ENCODE peak calls at places on chromosomes 1 and 21, in six cellular contexts. S is neuronal stem cell, Q is WERI-Rb-1, V is esophagus squamous epithelium, Z is right atrium auricular region, L is pancreas. U is an unnamed sample.

GRCh38 chr1:227939791-227940771 is 7.7 kb downstream of the WNT9A start:
- DNase-seq in S (no peak), Q (no peak), V (no peak), Z (no peak), L (no peak), U (no peak)

GRCh38 chr21:36097427-36098230 is 27.8 kb downstream of the CBR1 start:
- DNase-seq in S (no peak), Q (no peak), V (no peak), Z (no peak), L (no peak), U (no peak)

GRCh38 chr1:231107186-231107585 is 54.7 kb upstream of the TRIM67 start:
- DNase-seq in S (no peak), Q (no peak), V (no peak), Z (no peak), L (no peak), U (peak; percentile 4)

GRCh38 chr1:243719476-243719875 is 130.6 kb downstream of the AKT3 start:
- DNase-seq in S (no peak), Q (no peak), V (no peak), Z (no peak), L (no peak), U (no peak)

GRCh38 chr1:67713071-67713806 is 28.2 kb downstream of the GADD45A start:
- DNase-seq in S (no peak), Q (no peak), V (no peak), Z (no peak), L (peak; percentile 16), U (no peak)

GRCh38 chr1:29682918-29683314 is 446.6 kb downstream of the PTPRU start:
- DNase-seq in S (no peak), Q (no peak), V (no peak), Z (peak; percentile 42), L (peak; percentile 88), U (no peak)

GRCh38 chr1:225425211-225425786 is 2.5 kb downstream of the LBR start:
- DNase-seq in S (no peak), Q (no peak), V (no peak), Z (no peak), L (no peak), U (peak; percentile 96)

GRCh38 chr1:222416001-222416791 is 131.7 kb downstream of the HHIPL2 start:
- DNase-seq in S (no peak), Q (no peak), V (no peak), Z (no peak), L (no peak), U (no peak)

GRCh38 chr1:156151093-156151688 is 2.2 kb upstream of the SEMA4A start:
- DNase-seq in S (no peak), Q (no peak), V (no peak), Z (no peak), L (no peak), U (no peak)

GRCh38 chr1:245310605-245311531 is 156.1 kb downstream of the KIF26B start:
- DNase-seq in S (peak; percentile 36), Q (no peak), V (no peak), Z (no peak), L (no peak), U (peak; percentile 65)

GRCh38 chr1:195820925-195821324 is 787.3 kb downstream of the KCNT2 start:
- DNase-seq in S (no peak), Q (no peak), V (no peak), Z (no peak), L (no peak), U (no peak)

GRCh38 chr21:43021191-43021590 is 46.8 kb downstream of the PKNOX1 start:
- DNase-seq in S (no peak), Q (no peak), V (no peak), Z (no peak), L (no peak), U (no peak)

GRCh38 chr1:178278135-178278534 is 184.2 kb downstream of the RASAL2 start:
- DNase-seq in S (no peak), Q (no peak), V (no peak), Z (no peak), L (no peak), U (no peak)

GRCh38 chr1:5752715-5753330 is 239.4 kb downstream of the NPHP4 start:
- DNase-seq in S (no peak), Q (no peak), V (no peak), Z (no peak), L (no peak), U (no peak)

GRCh38 chr1:16716691-16717173 is 23.6 kb upstream of the RNU1-4 start:
- DNase-seq in S (no peak), Q (peak; percentile 13), V (no peak), Z (no peak), L (no peak), U (no peak)

DNA sequence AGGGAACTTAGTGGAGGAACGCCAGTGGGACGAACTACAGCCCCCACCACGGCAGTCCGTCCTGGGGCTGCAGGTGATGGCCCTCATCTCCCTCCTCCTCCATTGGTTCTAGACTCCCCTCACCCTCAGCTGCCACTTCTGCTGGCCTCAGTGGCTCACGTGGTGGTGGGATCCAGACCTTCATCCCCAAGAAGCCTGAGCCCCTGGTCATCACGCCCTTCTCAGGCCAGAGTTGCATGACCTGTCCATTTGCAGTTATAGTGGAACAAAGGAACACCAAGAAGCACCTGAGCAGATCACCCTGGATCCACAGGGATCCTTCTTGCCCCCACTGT is 13.0 kb upstream of the FAM110D start:
- DNase-seq in S (no peak), Q (no peak), V (no peak), Z (no peak), L (no peak), U (no peak)
- H3K27me3 ChIP-seq in S (no peaks in the 10 kb centered on the region), Q (no peaks in the 10 kb centered on the region), V (no peaks in the 10 kb centered on the region), Z (no peaks in the 10 kb centered on the region), L (no peaks in the 10 kb centered on the region), U (no peaks in the 10 kb centered on the region)

GRCh38 chr1:18653922-18654321 is 23.3 kb downstream of the PAX7 start:
- DNase-seq in S (no peak), Q (no peak), V (no peak), Z (no peak), L (no peak), U (peak; percentile 28)
- H3K27me3 ChIP-seq in S (peaks cover 12% of the 10 kb centered on the region), Q (peaks cover 34% of the 10 kb centered on the region), V (no peaks in the 10 kb centered on the region), Z (peaks cover 17% of the 10 kb centered on the region), L (no peaks in the 10 kb centered on the region), U (peaks cover 31% of the 10 kb centered on the region)

GRCh38 chr1:41360074-41361027 is 883 bp upstream of the FOXO6 start:
- DNase-seq in S (no peak), Q (peak; percentile 81), V (no peak), Z (no peak), L (no peak), U (peak; percentile 80)
- H3K27me3 ChIP-seq in S (peaks cover 10% of the 10 kb centered on the region), Q (no peaks in the 10 kb centered on the region), V (no peaks in the 10 kb centered on the region), Z (no peaks in the 10 kb centered on the region), L (no peaks in the 10 kb centered on the region), U (peaks cover 15% of the 10 kb centered on the region)

GRCh38 chr1:111841189-111841588 is 85.5 kb downstream of the DDX20 start:
- DNase-seq in S (no peak), Q (no peak), V (no peak), Z (no peak), L (no peak), U (no peak)
- H3K27me3 ChIP-seq in S (no peaks in the 10 kb centered on the region), Q (no peaks in the 10 kb centered on the region), V (no peaks in the 10 kb centered on the region), Z (no peaks in the 10 kb centered on the region), L (no peaks in the 10 kb centered on the region), U (no peaks in the 10 kb centered on the region)

DNA sequence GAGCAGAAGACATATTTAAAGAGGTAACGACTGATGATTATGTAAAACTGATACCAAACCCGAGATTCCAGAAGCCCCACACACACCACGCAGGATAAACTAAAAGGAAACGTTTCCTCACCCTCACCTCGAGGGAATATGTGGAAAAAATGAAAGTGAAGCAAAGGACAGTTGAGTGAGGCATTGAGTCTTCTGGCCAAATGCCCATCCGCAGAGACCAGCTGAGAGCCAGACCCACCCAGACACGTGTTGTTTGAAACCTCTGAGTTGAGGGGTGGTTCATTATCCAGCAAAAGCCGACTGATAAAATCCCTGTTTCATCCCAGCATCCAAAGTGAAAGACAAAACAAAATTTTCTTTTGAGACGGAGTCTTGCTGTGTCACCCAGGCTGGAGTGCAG is 29.6 kb upstream of the PCBP3 start:
- DNase-seq in S (no peak), Q (no peak), V (no peak), Z (no peak), L (no peak), U (no peak)
- H3K27me3 ChIP-seq in S (no peaks in the 10 kb centered on the region), Q (peaks cover 25% of the 10 kb centered on the region), V (no peaks in the 10 kb centered on the region), Z (no peaks in the 10 kb centered on the region), L (no peaks in the 10 kb centered on the region), U (no peaks in the 10 kb centered on the region)

DNA sequence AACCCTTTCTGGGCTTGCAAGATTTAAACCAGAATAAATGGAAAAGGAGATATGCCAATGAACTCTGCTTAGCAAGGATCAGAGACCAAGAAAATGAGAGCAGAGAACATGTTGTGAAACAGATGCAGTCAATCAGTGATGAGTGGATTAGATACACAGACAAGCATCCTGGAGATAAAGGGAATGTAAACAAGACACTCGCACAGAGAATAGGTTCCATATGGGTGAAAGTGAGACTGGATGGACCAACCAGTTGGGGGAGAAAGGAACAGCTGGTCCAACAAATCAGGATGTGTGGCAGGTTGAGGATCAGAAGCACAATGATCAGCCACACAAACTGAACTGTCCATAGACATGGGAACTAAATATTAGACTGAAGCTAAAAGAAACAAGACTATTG is 338.2 kb downstream of the ASTN1 start:
- DNase-seq in S (no peak), Q (peak; percentile 58), V (no peak), Z (no peak), L (no peak), U (no peak)
- H3K27me3 ChIP-seq in S (no peaks in the 10 kb centered on the region), Q (no peaks in the 10 kb centered on the region), V (no peaks in the 10 kb centered on the region), Z (no peaks in the 10 kb centered on the region), L (no peaks in the 10 kb centered on the region), U (no peaks in the 10 kb centered on the region)

DNA sequence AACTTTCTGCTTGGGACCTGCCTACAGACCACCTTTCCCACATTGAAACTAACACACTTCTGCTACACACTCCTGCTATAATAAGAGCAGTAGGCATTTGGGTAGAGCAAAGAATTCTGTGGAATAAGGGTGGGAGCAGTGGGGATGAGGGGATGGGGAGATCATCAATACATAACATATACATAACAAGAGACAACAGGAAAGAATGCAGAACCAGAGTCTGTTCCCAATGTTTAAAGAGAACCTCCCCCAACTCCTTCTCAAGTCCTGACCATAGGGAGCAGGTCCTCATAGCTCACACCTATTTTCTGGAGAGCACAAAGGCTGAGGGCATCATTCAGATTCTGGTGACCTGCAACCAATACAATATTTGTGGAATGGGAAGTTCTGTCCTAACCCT is 121.6 kb upstream of the BARHL2 start:
- DNase-seq in S (no peak), Q (no peak), V (no peak), Z (no peak), L (no peak), U (no peak)
- H3K27me3 ChIP-seq in S (peaks cover 33% of the 10 kb centered on the region), Q (no peaks in the 10 kb centered on the region), V (peaks cover 11% of the 10 kb centered on the region), Z (peaks cover 10% of the 10 kb centered on the region), L (no peaks in the 10 kb centered on the region), U (peaks cover 59% of the 10 kb centered on the region)

GRCh38 chr1:995665-996633 is 3.9 kb downstream of the HES4 start:
- DNase-seq in S (no peak), Q (peak; percentile 7), V (no peak), Z (no peak), L (peak; percentile 4), U (no peak)
- H3K27me3 ChIP-seq in S (no peaks in the 10 kb centered on the region), Q (no peaks in the 10 kb centered on the region), V (no peaks in the 10 kb centered on the region), Z (no peaks in the 10 kb centered on the region), L (no peaks in the 10 kb centered on the region), U (peaks cover 24% of the 10 kb centered on the region)

U was measured in mesendoderm.